ENCODE peak calls at places on chromosomes 13 and 19, in seven cellular contexts. J is lower lobe of right lung, O is astrocyte of the spinal cord, L is ascending aorta, U is heart right ventricle, W is neural progenitor cell, C is GM23338. X is an unnamed sample.

GRCh38 chr13:114113961-114114360 is 18.5 kb downstream of the RASA3 start:
- DNase-seq in J (no peak), C (no peak), L (no peak), W (no peak), U (no peak), O (no peak), X (no peak)

GRCh38 chr13:102402292-102402691 is 444 bp upstream of the FGF14 start:
- DNase-seq in C (peak), O (peak), U (peak), W (peak), J (no peak), L (no peak), X (peak)

GRCh38 chr13:78650725-78651083 is 8.3 kb downstream of the OBI1 start:
- DNase-seq in L (no peak), O (no peak), C (no peak), W (no peak), U (no peak), J (no peak), X (no peak)

GRCh38 chr13:51869921-51870320 is 8.2 kb downstream of the CCDC70 start:
- DNase-seq in U (no peak), L (no peak), J (no peak), C (no peak), W (no peak), O (no peak), X (no peak)

GRCh38 chr13:49213997-49214916 is 5.9 kb upstream of the MLNR start:
- DNase-seq in O (peak), L (no peak), J (no peak), W (no peak), U (no peak), C (no peak), X (no peak)

GRCh38 chr13:29905845-29906244 is 55.4 kb upstream of the UBL3 start:
- DNase-seq in J (peak), L (no peak), U (no peak), C (no peak), O (peak), W (no peak), X (peak)

GRCh38 chr19:1266116-1266817 is 2.9 kb upstream of the CIRBP start:
- DNase-seq in J (peak), C (peak), U (peak), L (no peak), W (peak), O (peak), X (peak)

GRCh38 chr13:92827503-92827902 is 399.1 kb upstream of the GPC6 start:
- DNase-seq in W (no peak), U (no peak), J (no peak), C (no peak), L (no peak), O (no peak), X (no peak)

GRCh38 chr19:50059045-50059444 is 33.2 kb downstream of the ZNF473 start:
- DNase-seq in L (no peak), W (no peak), J (no peak), U (no peak), C (no peak), O (no peak), X (no peak)

GRCh38 chr19:48867922-48868195 is 558 bp downstream of the PLEKHA4 start:
- DNase-seq in U (no peak), W (peak), J (no peak), L (no peak), C (no peak), O (no peak), X (no peak)

GRCh38 chr13:93476175-93476574 is 249.6 kb downstream of the GPC6 start:
- DNase-seq in O (peak), J (no peak), C (no peak), W (no peak), L (no peak), U (no peak), X (peak)

GRCh38 chr13:24053505-24054251 is 106.8 kb upstream of the SPATA13 start:
- DNase-seq in C (peak), L (no peak), U (peak), W (peak), J (peak), O (peak), X (peak)

GRCh38 chr19:45467456-45468158 is at the start of gene FOSB:
- DNase-seq in C (peak), U (peak), W (peak), J (peak), O (peak), L (peak), X (peak)

GRCh38 chr13:74129500-74130144 is 4.6 kb downstream of the KLF12 start:
- DNase-seq in C (no peak), O (peak), U (peak), W (no peak), L (no peak), J (no peak), X (peak)

GRCh38 chr19:5006821-5007220 is 37.9 kb downstream of the KDM4B start:
- DNase-seq in W (no peak), U (no peak), C (no peak), L (no peak), O (no peak), J (no peak), X (no peak)

GRCh38 chr19:34556500-34556899 is 74.9 kb downstream of the WTIP start:
- DNase-seq in J (no peak), O (no peak), U (peak), W (peak), L (no peak), C (peak), X (peak)

GRCh38 chr13:103275079-103275478 is 208.9 kb upstream of the SLC10A2 start:
- DNase-seq in C (no peak), L (no peak), O (no peak), W (no peak), U (no peak), J (no peak), X (no peak)

GRCh38 chr13:30395192-30396158 is 26.8 kb upstream of the UBE2L5 start:
- DNase-seq in J (peak), C (peak), U (peak), L (peak), W (peak), O (peak), X (peak)

GRCh38 chr13:49926019-49926418 is 10.1 kb downstream of the SPRYD7 start:
- DNase-seq in U (no peak), L (no peak), J (no peak), W (no peak), C (no peak), O (no peak), X (no peak)

GRCh38 chr19:35665604-35666003 is 713 bp upstream of the UPK1A start:
- DNase-seq in O (no peak), W (no peak), L (no peak), U (no peak), J (no peak), C (no peak), X (no peak)

GRCh38 chr19:46697142-46697960 is 19.6 kb downstream of the PRKD2 start:
- DNase-seq in O (peak), L (no peak), J (peak), C (peak), U (peak), W (peak), X (peak)

GRCh38 chr13:105336706-105337582 is 1198.5 kb downstream of the EFNB2 start:
- DNase-seq in W (no peak), U (no peak), O (peak), L (no peak), J (peak), C (no peak), X (peak)

GRCh38 chr13:34722931-34723330 is 219.1 kb upstream of the NBEA start:
- DNase-seq in O (no peak), L (no peak), J (no peak), C (no peak), W (no peak), U (no peak), X (no peak)

GRCh38 chr19:10552596-10553053 is 8.9 kb downstream of the ATG4D start:
- DNase-seq in J (no peak), U (no peak), W (no peak), L (no peak), C (peak), O (no peak), X (no peak)

GRCh38 chr19:49997709-49998108 is 27.5 kb downstream of the VRK3 start:
- DNase-seq in U (no peak), W (peak), L (no peak), O (no peak), C (peak), J (no peak), X (peak)

GRCh38 chr19:7830272-7830771 is 304 bp downstream of the EVI5L start:
- DNase-seq in W (no peak), U (peak), J (peak), C (no peak), O (no peak), L (no peak), X (no peak)

GRCh38 chr13:30997697-30998547 is 65.5 kb downstream of the TEX26 start:
- DNase-seq in J (no peak), L (no peak), W (no peak), U (peak), O (no peak), C (no peak), X (no peak)

GRCh38 chr13:33379597-33379996 is 94.0 kb upstream of the STARD13 start:
- DNase-seq in C (peak), O (no peak), U (no peak), J (no peak), L (no peak), W (no peak), X (peak)

GRCh38 chr19:38386968-38387549 is 775 bp downstream of the GGN start:
- DNase-seq in C (no peak), L (no peak), U (no peak), O (peak), J (peak), W (no peak), X (no peak)

GRCh38 chr19:5017235-5017634 is 48.3 kb downstream of the KDM4B start:
- DNase-seq in W (no peak), C (no peak), U (no peak), J (no peak), L (no peak), O (no peak), X (no peak)

GRCh38 chr13:48892311-48892710 is 83.4 kb upstream of the FNDC3A start:
- DNase-seq in J (no peak), C (no peak), W (no peak), O (peak), L (no peak), U (no peak), X (peak)

GRCh38 chr19:39679056-39679790 is 23.5 kb downstream of the LGALS16 start:
- DNase-seq in L (no peak), U (peak), J (no peak), O (no peak), W (no peak), C (no peak), X (peak)

GRCh38 chr19:39680593-39680992 is 23.7 kb upstream of the LGALS14 start:
- DNase-seq in W (no peak), C (no peak), U (no peak), O (no peak), J (no peak), L (no peak), X (no peak)

GRCh38 chr19:39676004-39676403 is 20.3 kb downstream of the LGALS16 start:
- DNase-seq in U (no peak), L (no peak), C (no peak), J (no peak), W (no peak), O (no peak), X (no peak)

GRCh38 chr19:39679791-39680168 is 24.1 kb downstream of the LGALS16 start:
- DNase-seq in C (no peak), U (no peak), J (no peak), L (no peak), W (no peak), O (no peak), X (no peak)

DNA sequence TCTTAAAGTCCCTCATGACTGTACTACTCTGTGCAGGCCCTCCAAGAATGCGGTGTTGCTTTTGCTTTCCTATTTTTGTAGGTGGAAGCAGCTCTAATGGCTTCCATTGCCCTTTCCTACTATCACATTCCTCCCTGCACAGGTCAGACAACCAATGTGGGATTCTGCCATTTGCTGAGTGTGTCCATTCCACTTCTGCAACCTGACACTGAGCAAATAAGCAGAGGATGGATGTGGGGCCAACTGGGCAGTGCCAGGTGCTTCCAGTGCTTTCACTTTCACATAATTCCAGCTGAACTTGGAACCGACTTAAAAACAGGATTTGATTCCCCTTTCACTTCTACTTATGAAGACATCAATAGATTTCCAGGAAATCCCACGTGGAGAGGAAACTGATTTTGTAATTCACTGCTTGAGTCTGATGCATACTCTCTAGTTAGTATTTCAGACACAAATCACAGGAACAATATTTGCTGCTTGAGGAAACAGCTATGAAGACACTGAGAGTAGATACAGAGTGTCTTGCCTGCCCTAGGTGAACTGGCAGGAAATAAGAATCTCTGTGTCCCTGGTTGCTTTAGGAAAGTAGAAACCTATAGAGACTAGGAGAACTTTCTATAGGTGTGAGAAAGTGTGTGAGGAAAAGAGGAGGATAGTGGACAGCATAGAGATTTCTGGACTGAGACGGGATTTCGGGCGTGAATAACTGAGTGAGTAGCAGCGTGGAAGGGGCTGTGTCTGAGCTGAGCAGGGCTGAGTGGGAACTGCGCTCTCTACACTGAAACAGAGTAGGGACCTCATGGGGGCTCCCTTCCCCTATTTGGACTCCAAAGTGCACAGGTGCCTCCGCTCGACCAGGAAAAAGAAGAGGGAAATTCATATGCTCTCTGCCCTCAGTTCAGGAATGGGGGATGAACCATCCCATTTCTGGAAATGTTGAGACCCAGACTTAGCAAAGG is 22.5 kb downstream of the LGALS16 start:
- DNase-seq in O (no peak), L (no peak), W (no peak), J (peak), C (no peak), U (no peak), X (peak)
- H3K4me3 ChIP-seq in O (no peak), L (no peak), W (no peak), J (no peak), C (no peak), U (no peak), X (no peak)

DNA sequence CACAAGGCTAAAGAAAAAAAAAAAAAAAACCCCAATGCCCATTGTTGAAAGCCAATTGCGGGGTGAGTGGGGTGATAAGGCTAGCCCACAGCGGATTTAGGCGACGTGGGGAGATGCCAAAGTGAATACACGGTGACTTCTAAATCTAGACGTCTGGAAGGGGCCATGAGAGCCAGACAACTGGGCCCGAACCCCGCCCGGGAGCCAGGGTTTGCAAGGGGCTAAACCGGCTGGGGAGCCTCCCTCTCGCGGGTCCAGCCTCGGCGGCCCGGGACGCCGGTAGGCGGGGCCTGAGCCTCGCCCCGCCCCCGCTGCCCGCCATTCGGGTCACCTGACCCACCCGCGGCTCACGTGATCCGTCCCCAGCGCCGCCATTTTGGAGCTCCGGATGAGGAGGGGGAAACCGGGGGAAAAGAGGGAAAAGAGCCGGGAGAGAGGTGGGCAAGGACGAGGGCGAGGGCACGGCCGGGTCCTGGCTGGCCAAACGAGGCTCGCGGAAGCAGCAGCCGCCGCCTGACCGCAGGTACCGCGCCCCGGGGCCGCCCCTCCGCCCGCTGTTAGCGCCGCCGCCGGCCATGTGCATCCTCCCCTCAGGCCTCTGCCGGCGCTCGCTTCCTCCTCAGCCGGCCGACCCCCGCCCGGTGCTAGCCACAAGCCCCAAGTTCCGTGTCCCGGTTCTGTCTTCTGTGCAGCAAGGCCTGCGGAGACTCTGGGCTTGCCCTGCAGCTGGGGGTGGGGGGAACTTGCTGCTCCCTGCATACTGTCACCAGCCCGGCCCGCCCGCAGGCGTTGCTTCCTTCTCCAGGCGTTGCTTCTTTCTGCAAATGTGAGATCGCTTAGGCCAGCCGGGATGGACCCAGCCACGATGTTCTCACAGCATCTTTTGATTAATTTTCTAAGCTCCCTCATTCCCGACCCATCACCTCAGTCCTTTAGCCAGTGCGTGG is at the start of gene ZNF507:
- DNase-seq in J (peak), C (peak), U (peak), W (peak), L (no peak), O (peak), X (peak)
- TF ChIP-seq CTCF in J (peak), C (no peak), U (no peak), W (peak), L (peak), O (peak), X (no peak)

GRCh38 chr19:33063356-33064116 is 1.2 kb downstream of the RHPN2 start:
- DNase-seq in W (peak), C (peak), U (peak), O (peak), J (peak), L (no peak), X (peak)

GRCh38 chr19:33060586-33060985 is 4.1 kb downstream of the RHPN2 start:
- DNase-seq in U (no peak), W (no peak), L (no peak), O (no peak), C (no peak), J (no peak), X (no peak)

GRCh38 chr19:33064117-33064777 is 441 bp downstream of the RHPN2 start:
- DNase-seq in L (no peak), C (peak), J (peak), W (no peak), U (no peak), O (no peak), X (peak)

GRCh38 chr19:33064778-33065550 is at the start of gene RHPN2:
- DNase-seq in C (peak), L (no peak), J (peak), W (peak), O (peak), U (peak), X (peak)

GRCh38 chr19:33062902-33063301 is 1.8 kb downstream of the RHPN2 start:
- DNase-seq in U (no peak), J (no peak), O (no peak), L (no peak), C (no peak), W (no peak), X (no peak)
- H3K4me3 ChIP-seq in U (peak), J (no peak), O (no peak), L (no peak), C (peak), W (peak), X (no peak)

GRCh38 chr19:11735375-11735774 is 3.4 kb downstream of the ZNF823 start:
- DNase-seq in L (no peak), U (no peak), W (no peak), O (no peak), J (no peak), C (no peak), X (no peak)

GRCh38 chr19:11736696-11737095 is 2.0 kb downstream of the ZNF823 start:
- DNase-seq in J (no peak), U (peak), L (no peak), W (no peak), O (peak), C (peak), X (peak)

GRCh38 chr19:11738746-11739620 is at the start of gene ZNF823:
- DNase-seq in J (peak), W (peak), C (peak), U (peak), L (peak), O (peak), X (peak)

DNA sequence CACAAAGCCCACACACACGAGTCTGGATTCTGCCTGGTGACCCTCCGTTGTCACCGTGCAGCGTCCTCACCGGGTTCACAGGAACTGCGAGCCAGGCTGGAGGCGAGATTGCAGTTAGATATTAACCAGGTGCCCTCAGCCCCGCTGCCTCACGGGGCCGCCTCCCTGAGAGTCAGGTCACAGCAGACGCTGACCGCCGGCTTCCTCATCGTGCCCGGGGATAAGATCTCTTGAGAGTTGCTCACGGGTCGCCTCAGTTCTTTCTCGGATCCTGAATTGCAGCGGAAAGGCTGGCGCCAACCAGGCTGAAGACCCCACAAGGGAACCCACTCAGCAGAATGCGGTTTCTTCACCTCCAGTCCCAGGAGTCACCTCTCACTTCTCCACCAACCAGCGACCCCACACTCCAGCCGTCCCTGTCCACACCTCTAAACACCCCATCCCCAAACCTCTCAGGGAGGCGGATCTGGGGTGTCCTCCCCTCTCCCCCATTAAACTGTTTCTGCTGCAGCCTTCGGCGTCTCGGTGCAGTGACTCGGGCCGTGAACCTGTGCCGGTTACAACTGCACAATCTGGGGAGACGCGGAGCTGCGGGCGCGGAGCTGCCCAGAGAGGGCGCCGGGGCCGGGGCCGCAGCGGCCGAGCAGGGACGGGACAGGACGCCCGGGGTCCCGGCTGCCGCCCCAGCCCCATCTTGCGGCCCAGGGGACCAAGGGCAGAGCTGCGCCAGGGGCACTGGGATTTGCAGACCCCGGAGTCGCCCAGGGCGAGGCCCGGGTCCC is 591 bp downstream of the ZNF823 start:
- DNase-seq in U (peak), L (no peak), C (peak), J (peak), O (peak), W (peak), X (peak)
- TF ChIP-seq CTCF in U (no peak), L (no peak), C (no peak), J (peak), O (no peak), W (peak), X (peak)